ENCODE peak calls at places on chromosomes 5 and 9, in seven cellular contexts. One of them, this sample, is unnamed.

GRCh38 chr9:128895556-128895955 is 13.6 kb downstream of the LRRC8A start:
- DNase-seq in mucosa of descending colon: no peak
- DNase-seq in CD4-positive, CD25-positive, alpha-beta regulatory T cell: no peak
- DNase-seq in right lobe of liver: no peak
- DNase-seq in adipocyte: no peak
- DNase-seq in ascending aorta: no peak
- DNase-seq in small intestine: no peak
- DNase-seq in this sample: no peak

GRCh38 chr5:132760601-132761317 is 13.5 kb downstream of the CCNI2 start:
- DNase-seq in mucosa of descending colon: no peak
- DNase-seq in CD4-positive, CD25-positive, alpha-beta regulatory T cell: no peak
- DNase-seq in right lobe of liver: no peak
- DNase-seq in adipocyte: no peak
- DNase-seq in ascending aorta: no peak
- DNase-seq in small intestine: no peak
- DNase-seq in this sample: no peak

GRCh38 chr5:130333089-130333488 is 428.8 kb downstream of the CHSY3 start:
- DNase-seq in mucosa of descending colon: no peak
- DNase-seq in CD4-positive, CD25-positive, alpha-beta regulatory T cell: no peak
- DNase-seq in right lobe of liver: no peak
- DNase-seq in adipocyte: peak; percentile 68
- DNase-seq in ascending aorta: no peak
- DNase-seq in small intestine: no peak
- DNase-seq in this sample: no peak

GRCh38 chr9:95491543-95492330 is 25.0 kb downstream of the PTCH1 start:
- DNase-seq in mucosa of descending colon: no peak
- DNase-seq in CD4-positive, CD25-positive, alpha-beta regulatory T cell: peak; percentile 49
- DNase-seq in right lobe of liver: no peak
- DNase-seq in adipocyte: no peak
- DNase-seq in ascending aorta: no peak
- DNase-seq in small intestine: no peak
- DNase-seq in this sample: no peak

GRCh38 chr5:171595801-171596231 is 176.4 kb downstream of the FGF18 start:
- DNase-seq in mucosa of descending colon: no peak
- DNase-seq in CD4-positive, CD25-positive, alpha-beta regulatory T cell: no peak
- DNase-seq in right lobe of liver: no peak
- DNase-seq in adipocyte: peak; percentile 40
- DNase-seq in ascending aorta: peak; percentile 75
- DNase-seq in small intestine: peak; percentile 19
- DNase-seq in this sample: no peak

GRCh38 chr5:88236866-88237642 is 31.6 kb downstream of the TMEM161B start:
- DNase-seq in mucosa of descending colon: no peak
- DNase-seq in CD4-positive, CD25-positive, alpha-beta regulatory T cell: no peak
- DNase-seq in right lobe of liver: no peak
- DNase-seq in adipocyte: no peak
- DNase-seq in ascending aorta: no peak
- DNase-seq in small intestine: no peak
- DNase-seq in this sample: no peak

GRCh38 chr5:113059232-113059805 is 82.7 kb downstream of the DCP2 start:
- DNase-seq in mucosa of descending colon: no peak
- DNase-seq in CD4-positive, CD25-positive, alpha-beta regulatory T cell: no peak
- DNase-seq in right lobe of liver: no peak
- DNase-seq in adipocyte: no peak
- DNase-seq in ascending aorta: no peak
- DNase-seq in small intestine: no peak
- DNase-seq in this sample: no peak

GRCh38 chr9:95830768-95831167 is 44.7 kb upstream of the ERCC6L2 start:
- DNase-seq in mucosa of descending colon: no peak
- DNase-seq in CD4-positive, CD25-positive, alpha-beta regulatory T cell: no peak
- DNase-seq in right lobe of liver: no peak
- DNase-seq in adipocyte: no peak
- DNase-seq in ascending aorta: no peak
- DNase-seq in small intestine: no peak
- DNase-seq in this sample: no peak

GRCh38 chr5:135977375-135977928 is 22.7 kb upstream of the LECT2 start:
- DNase-seq in mucosa of descending colon: peak; percentile 76
- DNase-seq in CD4-positive, CD25-positive, alpha-beta regulatory T cell: no peak
- DNase-seq in right lobe of liver: peak; percentile 96
- DNase-seq in adipocyte: no peak
- DNase-seq in ascending aorta: peak; percentile 84
- DNase-seq in small intestine: peak; percentile 64
- DNase-seq in this sample: no peak

GRCh38 chr9:102778756-102779155 is 216.4 kb upstream of the CYLC2 start:
- DNase-seq in mucosa of descending colon: no peak
- DNase-seq in CD4-positive, CD25-positive, alpha-beta regulatory T cell: no peak
- DNase-seq in right lobe of liver: no peak
- DNase-seq in adipocyte: no peak
- DNase-seq in ascending aorta: no peak
- DNase-seq in small intestine: no peak
- DNase-seq in this sample: no peak

GRCh38 chr5:141349917-141350619 is at the start of gene PCDHGB1:
- DNase-seq in mucosa of descending colon: peak; percentile 27
- DNase-seq in CD4-positive, CD25-positive, alpha-beta regulatory T cell: no peak
- DNase-seq in right lobe of liver: peak; percentile 29
- DNase-seq in adipocyte: peak; percentile 65
- DNase-seq in ascending aorta: no peak
- DNase-seq in small intestine: peak; percentile 15
- DNase-seq in this sample: no peak

GRCh38 chr5:173056783-173057061 is 570 bp downstream of the CREBRF start:
- DNase-seq in mucosa of descending colon: no peak
- DNase-seq in CD4-positive, CD25-positive, alpha-beta regulatory T cell: no peak
- DNase-seq in right lobe of liver: no peak
- DNase-seq in adipocyte: no peak
- DNase-seq in ascending aorta: no peak
- DNase-seq in small intestine: no peak
- DNase-seq in this sample: no peak

GRCh38 chr9:2208465-2208864 is 193.3 kb downstream of the SMARCA2 start:
- DNase-seq in mucosa of descending colon: no peak
- DNase-seq in CD4-positive, CD25-positive, alpha-beta regulatory T cell: no peak
- DNase-seq in right lobe of liver: no peak
- DNase-seq in adipocyte: no peak
- DNase-seq in ascending aorta: no peak
- DNase-seq in small intestine: no peak
- DNase-seq in this sample: no peak

GRCh38 chr9:88426651-88427050 is 38.4 kb downstream of the SPIN1 start:
- DNase-seq in mucosa of descending colon: no peak
- DNase-seq in CD4-positive, CD25-positive, alpha-beta regulatory T cell: no peak
- DNase-seq in right lobe of liver: no peak
- DNase-seq in adipocyte: no peak
- DNase-seq in ascending aorta: no peak
- DNase-seq in small intestine: no peak
- DNase-seq in this sample: no peak

GRCh38 chr5:40578501-40579451 is 100.9 kb upstream of the PTGER4 start:
- DNase-seq in mucosa of descending colon: no peak
- DNase-seq in CD4-positive, CD25-positive, alpha-beta regulatory T cell: no peak
- DNase-seq in right lobe of liver: no peak
- DNase-seq in adipocyte: no peak
- DNase-seq in ascending aorta: no peak
- DNase-seq in small intestine: no peak
- DNase-seq in this sample: no peak

GRCh38 chr5:54713923-54714581 is 196.5 kb downstream of the SNX18 start:
- DNase-seq in mucosa of descending colon: no peak
- DNase-seq in CD4-positive, CD25-positive, alpha-beta regulatory T cell: no peak
- DNase-seq in right lobe of liver: no peak
- DNase-seq in adipocyte: peak; percentile 26
- DNase-seq in ascending aorta: no peak
- DNase-seq in small intestine: no peak
- DNase-seq in this sample: no peak

GRCh38 chr5:143826909-143827514 is 15.1 kb downstream of the HMHB1 start:
- DNase-seq in mucosa of descending colon: no peak
- DNase-seq in CD4-positive, CD25-positive, alpha-beta regulatory T cell: no peak
- DNase-seq in right lobe of liver: no peak
- DNase-seq in adipocyte: peak; percentile 49
- DNase-seq in ascending aorta: no peak
- DNase-seq in small intestine: no peak
- DNase-seq in this sample: no peak

GRCh38 chr9:7011395-7012067 is 253.8 kb downstream of the KDM4C start:
- DNase-seq in mucosa of descending colon: no peak
- DNase-seq in CD4-positive, CD25-positive, alpha-beta regulatory T cell: no peak
- DNase-seq in right lobe of liver: no peak
- DNase-seq in adipocyte: no peak
- DNase-seq in ascending aorta: no peak
- DNase-seq in small intestine: no peak
- DNase-seq in this sample: no peak

GRCh38 chr9:134056483-134057310 is 11.1 kb downstream of the BRD3 start:
- DNase-seq in mucosa of descending colon: no peak
- DNase-seq in CD4-positive, CD25-positive, alpha-beta regulatory T cell: no peak
- DNase-seq in right lobe of liver: peak; percentile 50
- DNase-seq in adipocyte: no peak
- DNase-seq in ascending aorta: peak; percentile 58
- DNase-seq in small intestine: no peak
- DNase-seq in this sample: no peak

GRCh38 chr5:72387985-72388384 is 67.8 kb downstream of the PTCD2 start:
- DNase-seq in mucosa of descending colon: no peak
- DNase-seq in CD4-positive, CD25-positive, alpha-beta regulatory T cell: no peak
- DNase-seq in right lobe of liver: no peak
- DNase-seq in adipocyte: peak; percentile 84
- DNase-seq in ascending aorta: no peak
- DNase-seq in small intestine: no peak
- DNase-seq in this sample: no peak

DNA sequence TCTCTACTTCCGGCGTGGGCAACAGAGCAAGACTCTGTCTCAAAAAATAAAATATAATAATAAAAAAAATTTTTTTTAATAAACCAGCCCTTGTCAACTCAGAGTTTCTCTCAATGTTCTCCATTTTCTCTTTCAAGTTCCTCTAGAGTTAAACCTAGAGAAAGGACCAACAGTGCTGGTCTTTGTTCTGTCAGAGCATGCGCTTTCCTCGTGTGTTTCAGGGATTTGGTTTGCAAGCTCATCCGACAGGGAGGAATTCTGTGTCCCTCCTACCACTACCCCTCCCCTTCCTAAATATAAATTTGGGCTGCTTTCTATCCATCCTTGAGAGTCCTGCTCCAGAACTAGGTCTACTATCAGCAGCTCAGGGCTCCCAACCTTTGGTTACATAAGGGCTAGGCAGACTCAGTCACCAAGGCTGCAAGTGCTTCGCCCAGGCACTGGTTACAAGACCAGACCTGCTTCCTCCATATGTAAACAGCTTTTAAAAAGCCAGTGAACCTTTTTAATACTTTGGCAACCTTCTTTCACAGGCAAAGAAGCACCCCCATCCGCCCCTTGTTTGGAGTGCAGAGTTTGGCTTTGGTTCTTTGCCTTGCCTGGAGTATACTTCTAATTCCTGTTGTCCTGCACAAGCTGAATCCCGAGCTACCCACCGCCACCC is 13.5 kb downstream of the SETX start:
- DNase-seq in mucosa of descending colon: no peak
- DNase-seq in CD4-positive, CD25-positive, alpha-beta regulatory T cell: no peak
- DNase-seq in right lobe of liver: no peak
- DNase-seq in adipocyte: no peak
- DNase-seq in ascending aorta: no peak
- DNase-seq in small intestine: no peak
- DNase-seq in this sample: no peak
- H3K4me3 ChIP-seq in mucosa of descending colon: no peak overlapping the region
- H3K4me3 ChIP-seq in CD4-positive, CD25-positive, alpha-beta regulatory T cell: no peak overlapping the region
- H3K4me3 ChIP-seq in right lobe of liver: no peak overlapping the region
- H3K4me3 ChIP-seq in adipocyte: no peak overlapping the region
- H3K4me3 ChIP-seq in ascending aorta: no peak overlapping the region
- H3K4me3 ChIP-seq in small intestine: no peak overlapping the region
- H3K4me3 ChIP-seq in this sample: no peak overlapping the region

DNA sequence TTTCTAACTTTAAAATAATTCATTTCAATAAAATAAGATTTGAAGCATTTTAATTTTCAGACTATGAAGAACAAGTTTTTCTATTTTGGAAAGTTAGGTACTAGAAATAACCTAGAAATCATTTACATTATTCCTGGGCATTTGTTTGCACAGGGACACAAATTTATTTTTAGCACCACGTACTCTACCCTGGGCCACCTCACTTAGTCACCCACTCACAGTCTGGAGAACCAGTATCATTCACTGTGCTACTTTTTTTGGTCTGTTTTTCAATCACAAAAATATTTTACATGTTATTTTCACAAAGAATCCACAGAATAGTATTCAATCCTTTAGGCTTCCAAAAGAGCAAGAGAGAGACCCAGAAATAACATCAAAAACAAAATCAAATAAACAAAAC is 128.6 kb upstream of the ACOT12 start:
- DNase-seq in mucosa of descending colon: no peak
- DNase-seq in CD4-positive, CD25-positive, alpha-beta regulatory T cell: no peak
- DNase-seq in right lobe of liver: no peak
- DNase-seq in adipocyte: no peak
- DNase-seq in ascending aorta: no peak
- DNase-seq in small intestine: no peak
- DNase-seq in this sample: no peak
- H3K4me1 ChIP-seq in mucosa of descending colon: no peaks in the 10 kb centered on the region
- H3K4me1 ChIP-seq in CD4-positive, CD25-positive, alpha-beta regulatory T cell: no peaks in the 10 kb centered on the region
- H3K4me1 ChIP-seq in right lobe of liver: no peaks in the 10 kb centered on the region
- H3K4me1 ChIP-seq in adipocyte: peaks cover 10% of the 10 kb centered on the region
- H3K4me1 ChIP-seq in ascending aorta: peaks cover 3% of the 10 kb centered on the region
- H3K4me1 ChIP-seq in small intestine: no peaks in the 10 kb centered on the region
- H3K4me1 ChIP-seq in this sample: no peaks in the 10 kb centered on the region

DNA sequence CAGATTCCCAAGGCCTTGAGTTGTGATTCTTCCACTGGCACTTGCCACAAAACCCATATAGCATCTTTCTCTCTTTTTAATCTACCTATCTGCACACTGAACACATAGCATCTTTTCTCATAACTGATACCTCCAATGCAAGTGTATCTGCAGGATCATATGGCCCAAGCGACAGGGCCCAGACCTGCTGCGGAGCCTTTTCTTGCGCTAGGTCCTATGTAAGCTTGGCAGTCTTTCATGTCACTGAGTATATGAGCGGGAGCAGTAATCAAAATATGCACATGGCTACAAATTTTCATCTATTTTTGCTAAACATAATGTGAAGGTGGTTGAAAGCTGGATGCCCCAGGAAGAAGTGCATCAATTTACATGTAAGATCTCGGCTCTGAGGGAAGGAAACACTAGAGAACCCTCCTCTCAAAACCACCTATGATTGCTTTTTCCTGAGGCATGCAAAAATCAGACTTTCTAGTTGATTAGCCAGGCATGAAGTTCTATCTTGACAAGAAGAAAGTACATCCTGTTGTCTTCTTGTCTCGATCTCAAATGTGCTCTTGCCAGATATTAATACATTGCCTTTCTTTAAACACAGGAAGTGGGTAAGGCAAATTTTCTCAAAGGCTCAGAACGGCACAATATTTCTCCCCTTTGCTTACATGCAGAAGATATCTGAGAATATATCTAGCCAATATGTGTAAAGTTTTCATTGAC is 26.9 kb upstream of the CEMIP2 start:
- DNase-seq in mucosa of descending colon: no peak
- DNase-seq in CD4-positive, CD25-positive, alpha-beta regulatory T cell: peak; percentile 84
- DNase-seq in right lobe of liver: no peak
- DNase-seq in adipocyte: no peak
- DNase-seq in ascending aorta: no peak
- DNase-seq in small intestine: peak; percentile 66
- DNase-seq in this sample: no peak
- H3K4me3 ChIP-seq in mucosa of descending colon: no peak overlapping the region
- H3K4me3 ChIP-seq in CD4-positive, CD25-positive, alpha-beta regulatory T cell: peak overlapping the region; percentile 61
- H3K4me3 ChIP-seq in right lobe of liver: no peak overlapping the region
- H3K4me3 ChIP-seq in adipocyte: no peak overlapping the region
- H3K4me3 ChIP-seq in ascending aorta: no peak overlapping the region
- H3K4me3 ChIP-seq in small intestine: no peak overlapping the region
- H3K4me3 ChIP-seq in this sample: peak overlapping the region; percentile 17

DNA sequence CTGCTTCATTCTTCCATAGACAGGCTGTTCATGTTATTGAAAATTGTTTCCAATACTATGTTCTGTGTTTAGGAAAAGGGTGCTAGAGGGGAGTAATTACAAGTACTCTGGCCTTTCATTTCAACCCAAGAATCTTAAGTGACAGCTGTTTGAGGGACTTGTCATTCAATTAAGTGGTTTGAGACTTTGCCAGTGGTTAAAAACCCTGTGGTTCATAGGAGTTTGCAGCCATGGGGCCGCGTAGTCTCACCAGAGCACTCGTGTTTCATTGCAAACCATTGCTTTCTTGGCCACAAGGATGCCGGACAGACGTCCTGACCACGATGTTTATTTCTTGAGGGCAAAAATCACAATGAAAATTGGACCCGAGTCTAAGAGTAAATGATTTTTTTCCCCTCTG is 248.8 kb downstream of the NNT start:
- DNase-seq in mucosa of descending colon: no peak
- DNase-seq in CD4-positive, CD25-positive, alpha-beta regulatory T cell: no peak
- DNase-seq in right lobe of liver: no peak
- DNase-seq in adipocyte: no peak
- DNase-seq in ascending aorta: no peak
- DNase-seq in small intestine: no peak
- DNase-seq in this sample: no peak
- H3K4me1 ChIP-seq in mucosa of descending colon: no peaks in the 10 kb centered on the region
- H3K4me1 ChIP-seq in CD4-positive, CD25-positive, alpha-beta regulatory T cell: no peaks in the 10 kb centered on the region
- H3K4me1 ChIP-seq in right lobe of liver: no peaks in the 10 kb centered on the region
- H3K4me1 ChIP-seq in adipocyte: peaks cover 16% of the 10 kb centered on the region
- H3K4me1 ChIP-seq in ascending aorta: no peaks in the 10 kb centered on the region
- H3K4me1 ChIP-seq in small intestine: no peaks in the 10 kb centered on the region
- H3K4me1 ChIP-seq in this sample: no peaks in the 10 kb centered on the region

This sample was measured in CD8-positive, alpha-beta T cell.